ENCODE peak calls at places on chromosomes 16 and 17, in four cellular contexts. A is AG08395, I is globus pallidus, K is HEK293T. R is an unnamed sample.

GRCh38 chr16:5615868-5616642 is 518.5 kb upstream of the EEF2KMT start:
- DNase-seq in A (no peak), I (peak), K (peak), R (no peak)

GRCh38 chr17:77106874-77107358 is 33.9 kb upstream of the SEC14L1 start:
- DNase-seq in A (no peak), I (no peak), K (no peak), R (no peak)

GRCh38 chr17:68383443-68384321 is 73.6 kb downstream of the WIPI1 start:
- DNase-seq in A (peak), I (no peak), K (no peak), R (no peak)

GRCh38 chr17:7716901-7717755 is at the start of gene DNAH2:
- DNase-seq in A (peak), I (peak), K (peak), R (no peak)

GRCh38 chr16:79601978-79602609 is 1.6 kb upstream of the MAF start:
- DNase-seq in A (peak), I (peak), K (peak), R (peak)

GRCh38 chr17:7838291-7839075 is 4.5 kb downstream of the KDM6B start:
- DNase-seq in A (no peak), I (peak), K (no peak), R (peak)

GRCh38 chr16:31428277-31428597 is at the start of gene COX6A2:
- DNase-seq in A (no peak), I (no peak), K (no peak), R (no peak)

GRCh38 chr17:9237053-9237410 is 215.7 kb downstream of the NTN1 start:
- DNase-seq in A (no peak), I (no peak), K (no peak), R (no peak)

GRCh38 chr17:50263293-50264262 is 10.7 kb upstream of the TMEM92 start:
- DNase-seq in A (no peak), I (no peak), K (no peak), R (no peak)

GRCh38 chr16:19432429-19432828 is 14.7 kb downstream of the TMC5 start:
- DNase-seq in A (no peak), I (no peak), K (no peak), R (no peak)

GRCh38 chr16:2819939-2820835 is 3.1 kb downstream of the PRSS21 start:
- DNase-seq in A (no peak), I (no peak), K (no peak), R (no peak)

GRCh38 chr17:21252289-21252874 is 828 bp downstream of the NATD1 start:
- DNase-seq in A (no peak), I (no peak), K (no peak), R (no peak)

GRCh38 chr16:87303431-87303930 is 13.7 kb downstream of the C16orf95 start:
- DNase-seq in A (no peak), I (no peak), K (no peak), R (no peak)

GRCh38 chr17:67151717-67152116 is 93.3 kb downstream of the HELZ start:
- DNase-seq in A (peak), I (no peak), K (no peak), R (no peak)

GRCh38 chr17:13016881-13017622 is 775 bp downstream of the ELAC2 start:
- DNase-seq in A (peak), I (no peak), K (no peak), R (no peak)

GRCh38 chr16:9061358-9061813 is 30.1 kb upstream of the HAPSTR1 start:
- DNase-seq in A (no peak), I (no peak), K (no peak), R (no peak)

GRCh38 chr16:27450836-27451341 is 48.9 kb downstream of the IL21R start:
- DNase-seq in A (no peak), I (no peak), K (no peak), R (no peak)

GRCh38 chr17:18235743-18236256 is 10.4 kb downstream of the LLGL1 start:
- DNase-seq in A (peak), I (no peak), K (no peak), R (no peak)

GRCh38 chr17:58189436-58190146 is 2.9 kb upstream of the EPX start:
- DNase-seq in A (peak), I (no peak), K (no peak), R (no peak)

GRCh38 chr17:77213778-77214132 is 73.0 kb downstream of the SEC14L1 start:
- DNase-seq in A (no peak), I (no peak), K (no peak), R (no peak)

GRCh38 chr17:1298616-1299015 is 19.2 kb downstream of the TRARG1 start:
- DNase-seq in A (peak), I (no peak), K (no peak), R (peak)

GRCh38 chr17:39194985-39195524 is 2.4 kb downstream of the CACNB1 start:
- DNase-seq in A (no peak), I (no peak), K (no peak), R (no peak)

GRCh38 chr16:81600275-81600674 is 155.7 kb downstream of the CMIP start:
- DNase-seq in A (peak), I (no peak), K (no peak), R (no peak)

GRCh38 chr17:76597156-76598003 is 11.7 kb upstream of the ST6GALNAC2 start:
- DNase-seq in A (no peak), I (no peak), K (no peak), R (no peak)

GRCh38 chr16:27355610-27356009 is 41.8 kb downstream of the IL4R start:
- DNase-seq in A (no peak), I (no peak), K (peak), R (peak)

GRCh38 chr16:77212736-77213541 is 13.7 kb downstream of the SYCE1L start:
- DNase-seq in A (peak), I (no peak), K (peak), R (peak)

GRCh38 chr17:78995022-78995760 is 14.4 kb downstream of the CANT1 start:
- DNase-seq in A (no peak), I (no peak), K (no peak), R (no peak)

GRCh38 chr17:519450-520212 is 167.0 kb upstream of the RPH3AL start:
- DNase-seq in A (no peak), I (no peak), K (no peak), R (no peak)

GRCh38 chr17:49360796-49361128 is 1.3 kb downstream of the ZNF652 start:
- DNase-seq in A (peak), I (no peak), K (no peak), R (peak)

R was measured in activated CD4-positive, alpha-beta T cell treated with anti-CD3 and anti-CD28 coated beads, Interleukin-2, amount 50 U/mL, for 4 hours.